ENCODE peak calls at places on chromosome 17, in five cellular contexts. One of them, this sample, is unnamed.

GRCh38 chr17:9258115-9259020 is 237.1 kb downstream of the NTN1 start:
- DNase-seq in anterior cingulate cortex: no peak
- DNase-seq in amniotic stem cell: no peak
- DNase-seq in head of caudate nucleus: no peak
- DNase-seq in neuronal stem cell: no peak
- DNase-seq in this sample: no peak

GRCh38 chr17:57461082-57461481 is 204.8 kb downstream of the MSI2 start:
- DNase-seq in anterior cingulate cortex: no peak
- DNase-seq in head of caudate nucleus: no peak
- DNase-seq in amniotic stem cell: no peak
- DNase-seq in neuronal stem cell: no peak
- DNase-seq in this sample: no peak

GRCh38 chr17:31825961-31826691 is 32.9 kb downstream of the COPRS start:
- DNase-seq in amniotic stem cell: no peak
- DNase-seq in anterior cingulate cortex: no peak
- DNase-seq in head of caudate nucleus: no peak
- DNase-seq in neuronal stem cell: no peak
- DNase-seq in this sample: no peak

GRCh38 chr17:57354669-57355068 is 98.3 kb downstream of the MSI2 start:
- DNase-seq in anterior cingulate cortex: no peak
- DNase-seq in amniotic stem cell: no peak
- DNase-seq in head of caudate nucleus: no peak
- DNase-seq in neuronal stem cell: no peak
- DNase-seq in this sample: no peak

GRCh38 chr17:72614871-72615626 is 477.4 kb downstream of the SLC39A11 start:
- DNase-seq in amniotic stem cell: no peak
- DNase-seq in neuronal stem cell: peak
- DNase-seq in anterior cingulate cortex: peak
- DNase-seq in head of caudate nucleus: peak
- DNase-seq in this sample: no peak

GRCh38 chr17:17041018-17041521 is 1.2 kb upstream of the MPRIP start:
- DNase-seq in neuronal stem cell: no peak
- DNase-seq in amniotic stem cell: no peak
- DNase-seq in head of caudate nucleus: peak
- DNase-seq in anterior cingulate cortex: peak
- DNase-seq in this sample: no peak

GRCh38 chr17:791807-792206 is 9.7 kb downstream of the MRM3 start:
- DNase-seq in neuronal stem cell: no peak
- DNase-seq in amniotic stem cell: no peak
- DNase-seq in anterior cingulate cortex: no peak
- DNase-seq in head of caudate nucleus: no peak
- DNase-seq in this sample: no peak

GRCh38 chr17:8212312-8213180 is 2.2 kb upstream of the AURKB start:
- DNase-seq in head of caudate nucleus: no peak
- DNase-seq in neuronal stem cell: no peak
- DNase-seq in anterior cingulate cortex: no peak
- DNase-seq in amniotic stem cell: no peak
- DNase-seq in this sample: no peak

GRCh38 chr17:29749045-29749825 is 126.5 kb upstream of the CORO6 start:
- DNase-seq in anterior cingulate cortex: no peak
- DNase-seq in head of caudate nucleus: no peak
- DNase-seq in neuronal stem cell: no peak
- DNase-seq in amniotic stem cell: no peak
- DNase-seq in this sample: no peak

GRCh38 chr17:49986396-49987289 is 8.4 kb downstream of the DLX3 start:
- DNase-seq in amniotic stem cell: no peak
- DNase-seq in anterior cingulate cortex: no peak
- DNase-seq in neuronal stem cell: no peak
- DNase-seq in head of caudate nucleus: no peak
- DNase-seq in this sample: peak

GRCh38 chr17:21352221-21352980 is 23.8 kb upstream of the KCNJ12 start:
- DNase-seq in anterior cingulate cortex: no peak
- DNase-seq in neuronal stem cell: no peak
- DNase-seq in head of caudate nucleus: no peak
- DNase-seq in amniotic stem cell: no peak
- DNase-seq in this sample: no peak

GRCh38 chr17:55348749-55349354 is 72.8 kb downstream of the MMD start:
- DNase-seq in amniotic stem cell: peak
- DNase-seq in anterior cingulate cortex: peak
- DNase-seq in neuronal stem cell: peak
- DNase-seq in head of caudate nucleus: peak
- DNase-seq in this sample: no peak

GRCh38 chr17:38691154-38691553 is 13.9 kb upstream of the MLLT6 start:
- DNase-seq in anterior cingulate cortex: no peak
- DNase-seq in neuronal stem cell: no peak
- DNase-seq in head of caudate nucleus: no peak
- DNase-seq in amniotic stem cell: no peak
- DNase-seq in this sample: no peak

GRCh38 chr17:34300652-34301390 is 15.3 kb downstream of the CCL11 start:
- DNase-seq in neuronal stem cell: no peak
- DNase-seq in anterior cingulate cortex: no peak
- DNase-seq in head of caudate nucleus: no peak
- DNase-seq in amniotic stem cell: no peak
- DNase-seq in this sample: no peak

GRCh38 chr17:7042507-7043194 is 1.2 kb downstream of the SLC16A11 start:
- DNase-seq in neuronal stem cell: no peak
- DNase-seq in amniotic stem cell: no peak
- DNase-seq in head of caudate nucleus: no peak
- DNase-seq in anterior cingulate cortex: no peak
- DNase-seq in this sample: no peak

GRCh38 chr17:81803728-81804558 is at the start of gene GCGR:
- DNase-seq in anterior cingulate cortex: no peak
- DNase-seq in head of caudate nucleus: no peak
- DNase-seq in neuronal stem cell: no peak
- DNase-seq in amniotic stem cell: no peak
- DNase-seq in this sample: no peak

GRCh38 chr17:46964315-46965265 is 14.5 kb downstream of the RPRML start:
- DNase-seq in head of caudate nucleus: no peak
- DNase-seq in anterior cingulate cortex: no peak
- DNase-seq in neuronal stem cell: peak
- DNase-seq in amniotic stem cell: no peak
- DNase-seq in this sample: no peak

GRCh38 chr17:50396261-50397110 is 837 bp downstream of the LRRC59 start:
- DNase-seq in head of caudate nucleus: peak
- DNase-seq in anterior cingulate cortex: no peak
- DNase-seq in amniotic stem cell: peak
- DNase-seq in neuronal stem cell: peak
- DNase-seq in this sample: peak

GRCh38 chr17:7856081-7856791 is 1.1 kb downstream of the NAA38 start:
- DNase-seq in anterior cingulate cortex: no peak
- DNase-seq in head of caudate nucleus: no peak
- DNase-seq in amniotic stem cell: no peak
- DNase-seq in neuronal stem cell: peak
- DNase-seq in this sample: no peak

GRCh38 chr17:66400698-66401097 is 98.3 kb downstream of the PRKCA start:
- DNase-seq in amniotic stem cell: no peak
- DNase-seq in anterior cingulate cortex: no peak
- DNase-seq in neuronal stem cell: no peak
- DNase-seq in head of caudate nucleus: no peak
- DNase-seq in this sample: no peak

GRCh38 chr17:65039349-65039988 is 17.1 kb downstream of the GNA13 start:
- DNase-seq in neuronal stem cell: no peak
- DNase-seq in anterior cingulate cortex: no peak
- DNase-seq in head of caudate nucleus: no peak
- DNase-seq in amniotic stem cell: no peak
- DNase-seq in this sample: no peak

GRCh38 chr17:58328195-58329034 is at the start of gene TSPOAP1:
- DNase-seq in anterior cingulate cortex: peak
- DNase-seq in amniotic stem cell: no peak
- DNase-seq in neuronal stem cell: no peak
- DNase-seq in head of caudate nucleus: peak
- DNase-seq in this sample: no peak

GRCh38 chr17:58307468-58308172 is 21.0 kb downstream of the TSPOAP1 start:
- DNase-seq in neuronal stem cell: no peak
- DNase-seq in head of caudate nucleus: no peak
- DNase-seq in anterior cingulate cortex: no peak
- DNase-seq in amniotic stem cell: no peak
- DNase-seq in this sample: no peak

GRCh38 chr17:78793968-78794367 is 11.9 kb upstream of the CYTH1 start:
- DNase-seq in anterior cingulate cortex: no peak
- DNase-seq in neuronal stem cell: no peak
- DNase-seq in amniotic stem cell: no peak
- DNase-seq in head of caudate nucleus: no peak
- DNase-seq in this sample: no peak

GRCh38 chr17:4903051-4903818 is at the start of gene CHRNE:
- DNase-seq in amniotic stem cell: peak
- DNase-seq in head of caudate nucleus: peak
- DNase-seq in anterior cingulate cortex: peak
- DNase-seq in neuronal stem cell: peak
- DNase-seq in this sample: peak

GRCh38 chr17:60468371-60468770 is 46.1 kb downstream of the CHCT1 start:
- DNase-seq in neuronal stem cell: no peak
- DNase-seq in head of caudate nucleus: no peak
- DNase-seq in anterior cingulate cortex: no peak
- DNase-seq in amniotic stem cell: no peak
- DNase-seq in this sample: no peak

GRCh38 chr17:72588961-72589360 is 468.1 kb downstream of the SOX9 start:
- DNase-seq in head of caudate nucleus: peak
- DNase-seq in neuronal stem cell: no peak
- DNase-seq in anterior cingulate cortex: no peak
- DNase-seq in amniotic stem cell: no peak
- DNase-seq in this sample: peak

GRCh38 chr17:48358203-48358602 is 71.8 kb downstream of the SKAP1 start:
- DNase-seq in neuronal stem cell: no peak
- DNase-seq in amniotic stem cell: no peak
- DNase-seq in anterior cingulate cortex: no peak
- DNase-seq in head of caudate nucleus: no peak
- DNase-seq in this sample: no peak

GRCh38 chr17:33469911-33470310 is 176.8 kb upstream of the ASIC2 start:
- DNase-seq in amniotic stem cell: no peak
- DNase-seq in anterior cingulate cortex: no peak
- DNase-seq in neuronal stem cell: no peak
- DNase-seq in head of caudate nucleus: no peak
- DNase-seq in this sample: no peak

GRCh38 chr17:66776999-66777688 is 57.8 kb upstream of the CACNG5 start:
- DNase-seq in anterior cingulate cortex: no peak
- DNase-seq in head of caudate nucleus: no peak
- DNase-seq in amniotic stem cell: no peak
- DNase-seq in neuronal stem cell: no peak
- DNase-seq in this sample: no peak